ENCODE peak calls at places on chromosomes 7 and 10, in five cellular contexts. One of them, this sample, is unnamed.

GRCh38 chr7:151381083-151381332 is 28.8 kb downstream of the WDR86 start:
- DNase-seq in KBM-7: no peak
- DNase-seq in DMS79 treated with DMSO at 0.1 percent for 48 hours: no peak
- DNase-seq in activated T-helper 1 cell treated with anti-CD3 and anti-CD28 coated beads, Interleukin-2, amount 50 U/mL, for 16 hours: no peak
- DNase-seq in renal cortical epithelial cell: no peak
- DNase-seq in this sample: no peak

GRCh38 chr7:8154290-8154689 is 107.7 kb downstream of the ICA1 start:
- DNase-seq in renal cortical epithelial cell: peak
- DNase-seq in KBM-7: no peak
- DNase-seq in activated T-helper 1 cell treated with anti-CD3 and anti-CD28 coated beads, Interleukin-2, amount 50 U/mL, for 16 hours: no peak
- DNase-seq in DMS79 treated with DMSO at 0.1 percent for 48 hours: peak
- DNase-seq in this sample: no peak

GRCh38 chr10:110661292-110661691 is 17.2 kb downstream of the RBM20 start:
- DNase-seq in KBM-7: no peak
- DNase-seq in renal cortical epithelial cell: no peak
- DNase-seq in activated T-helper 1 cell treated with anti-CD3 and anti-CD28 coated beads, Interleukin-2, amount 50 U/mL, for 16 hours: no peak
- DNase-seq in DMS79 treated with DMSO at 0.1 percent for 48 hours: no peak
- DNase-seq in this sample: no peak

GRCh38 chr7:50648570-50649169 is 83.5 kb upstream of the DDC start:
- DNase-seq in activated T-helper 1 cell treated with anti-CD3 and anti-CD28 coated beads, Interleukin-2, amount 50 U/mL, for 16 hours: no peak
- DNase-seq in KBM-7: no peak
- DNase-seq in renal cortical epithelial cell: no peak
- DNase-seq in DMS79 treated with DMSO at 0.1 percent for 48 hours: no peak
- DNase-seq in this sample: no peak

GRCh38 chr7:43385856-43386255 is 197.1 kb upstream of the STK17A start:
- DNase-seq in DMS79 treated with DMSO at 0.1 percent for 48 hours: no peak
- DNase-seq in KBM-7: peak
- DNase-seq in activated T-helper 1 cell treated with anti-CD3 and anti-CD28 coated beads, Interleukin-2, amount 50 U/mL, for 16 hours: no peak
- DNase-seq in renal cortical epithelial cell: peak
- DNase-seq in this sample: no peak

GRCh38 chr10:120948889-120949382 is 97.8 kb downstream of the WDR11 start:
- DNase-seq in DMS79 treated with DMSO at 0.1 percent for 48 hours: no peak
- DNase-seq in KBM-7: peak
- DNase-seq in activated T-helper 1 cell treated with anti-CD3 and anti-CD28 coated beads, Interleukin-2, amount 50 U/mL, for 16 hours: no peak
- DNase-seq in renal cortical epithelial cell: peak
- DNase-seq in this sample: peak

GRCh38 chr7:130865408-130866236 is 131.6 kb upstream of the KLF14 start:
- DNase-seq in DMS79 treated with DMSO at 0.1 percent for 48 hours: no peak
- DNase-seq in KBM-7: peak
- DNase-seq in activated T-helper 1 cell treated with anti-CD3 and anti-CD28 coated beads, Interleukin-2, amount 50 U/mL, for 16 hours: no peak
- DNase-seq in renal cortical epithelial cell: peak
- DNase-seq in this sample: no peak

GRCh38 chr7:77353407-77353721 is 62.8 kb downstream of the GSAP start:
- DNase-seq in activated T-helper 1 cell treated with anti-CD3 and anti-CD28 coated beads, Interleukin-2, amount 50 U/mL, for 16 hours: no peak
- DNase-seq in KBM-7: no peak
- DNase-seq in renal cortical epithelial cell: no peak
- DNase-seq in DMS79 treated with DMSO at 0.1 percent for 48 hours: no peak
- DNase-seq in this sample: no peak

GRCh38 chr7:30331338-30331737 is 46.9 kb downstream of the ZNRF2 start:
- DNase-seq in renal cortical epithelial cell: no peak
- DNase-seq in KBM-7: no peak
- DNase-seq in activated T-helper 1 cell treated with anti-CD3 and anti-CD28 coated beads, Interleukin-2, amount 50 U/mL, for 16 hours: no peak
- DNase-seq in DMS79 treated with DMSO at 0.1 percent for 48 hours: no peak
- DNase-seq in this sample: no peak

GRCh38 chr10:72083234-72084093 is 4.9 kb downstream of the SPOCK2 start:
- DNase-seq in DMS79 treated with DMSO at 0.1 percent for 48 hours: no peak
- DNase-seq in renal cortical epithelial cell: no peak
- DNase-seq in KBM-7: no peak
- DNase-seq in activated T-helper 1 cell treated with anti-CD3 and anti-CD28 coated beads, Interleukin-2, amount 50 U/mL, for 16 hours: no peak
- DNase-seq in this sample: no peak

GRCh38 chr7:35004531-35005096 is 32.7 kb downstream of the DPY19L1 start:
- DNase-seq in KBM-7: no peak
- DNase-seq in DMS79 treated with DMSO at 0.1 percent for 48 hours: no peak
- DNase-seq in activated T-helper 1 cell treated with anti-CD3 and anti-CD28 coated beads, Interleukin-2, amount 50 U/mL, for 16 hours: no peak
- DNase-seq in renal cortical epithelial cell: peak
- DNase-seq in this sample: no peak

GRCh38 chr10:99395750-99396445 is 34.5 kb downstream of the GOT1 start:
- DNase-seq in KBM-7: peak
- DNase-seq in renal cortical epithelial cell: peak
- DNase-seq in activated T-helper 1 cell treated with anti-CD3 and anti-CD28 coated beads, Interleukin-2, amount 50 U/mL, for 16 hours: no peak
- DNase-seq in DMS79 treated with DMSO at 0.1 percent for 48 hours: peak
- DNase-seq in this sample: no peak

GRCh38 chr7:19405546-19405945 is 260.3 kb upstream of the FERD3L start:
- DNase-seq in activated T-helper 1 cell treated with anti-CD3 and anti-CD28 coated beads, Interleukin-2, amount 50 U/mL, for 16 hours: no peak
- DNase-seq in KBM-7: no peak
- DNase-seq in renal cortical epithelial cell: peak
- DNase-seq in DMS79 treated with DMSO at 0.1 percent for 48 hours: no peak
- DNase-seq in this sample: no peak

GRCh38 chr7:4406288-4407058 is 275.6 kb upstream of the FOXK1 start:
- DNase-seq in activated T-helper 1 cell treated with anti-CD3 and anti-CD28 coated beads, Interleukin-2, amount 50 U/mL, for 16 hours: no peak
- DNase-seq in DMS79 treated with DMSO at 0.1 percent for 48 hours: no peak
- DNase-seq in KBM-7: peak
- DNase-seq in renal cortical epithelial cell: no peak
- DNase-seq in this sample: no peak

GRCh38 chr7:46291601-46292150 is 370.6 kb upstream of the IGFBP3 start:
- DNase-seq in activated T-helper 1 cell treated with anti-CD3 and anti-CD28 coated beads, Interleukin-2, amount 50 U/mL, for 16 hours: no peak
- DNase-seq in KBM-7: no peak
- DNase-seq in renal cortical epithelial cell: peak
- DNase-seq in DMS79 treated with DMSO at 0.1 percent for 48 hours: no peak
- DNase-seq in this sample: no peak

GRCh38 chr10:15200626-15201025 is 32.1 kb upstream of the NMT2 start:
- DNase-seq in KBM-7: no peak
- DNase-seq in renal cortical epithelial cell: peak
- DNase-seq in DMS79 treated with DMSO at 0.1 percent for 48 hours: no peak
- DNase-seq in activated T-helper 1 cell treated with anti-CD3 and anti-CD28 coated beads, Interleukin-2, amount 50 U/mL, for 16 hours: no peak
- DNase-seq in this sample: no peak

GRCh38 chr7:121547341-121548092 is 151.4 kb upstream of the FAM3C start:
- DNase-seq in activated T-helper 1 cell treated with anti-CD3 and anti-CD28 coated beads, Interleukin-2, amount 50 U/mL, for 16 hours: no peak
- DNase-seq in DMS79 treated with DMSO at 0.1 percent for 48 hours: peak
- DNase-seq in KBM-7: peak
- DNase-seq in renal cortical epithelial cell: peak
- DNase-seq in this sample: peak

GRCh38 chr7:96778263-96778662 is 68.6 kb upstream of the SEM1 start:
- DNase-seq in KBM-7: no peak
- DNase-seq in renal cortical epithelial cell: no peak
- DNase-seq in DMS79 treated with DMSO at 0.1 percent for 48 hours: no peak
- DNase-seq in activated T-helper 1 cell treated with anti-CD3 and anti-CD28 coated beads, Interleukin-2, amount 50 U/mL, for 16 hours: no peak
- DNase-seq in this sample: peak

GRCh38 chr7:83611776-83612175 is 37.2 kb downstream of the SEMA3E start:
- DNase-seq in KBM-7: no peak
- DNase-seq in DMS79 treated with DMSO at 0.1 percent for 48 hours: no peak
- DNase-seq in activated T-helper 1 cell treated with anti-CD3 and anti-CD28 coated beads, Interleukin-2, amount 50 U/mL, for 16 hours: no peak
- DNase-seq in renal cortical epithelial cell: no peak
- DNase-seq in this sample: no peak

GRCh38 chr7:73397521-73397934 is 36.0 kb upstream of the FZD9 start:
- DNase-seq in renal cortical epithelial cell: no peak
- DNase-seq in KBM-7: no peak
- DNase-seq in activated T-helper 1 cell treated with anti-CD3 and anti-CD28 coated beads, Interleukin-2, amount 50 U/mL, for 16 hours: no peak
- DNase-seq in DMS79 treated with DMSO at 0.1 percent for 48 hours: no peak
- DNase-seq in this sample: no peak

GRCh38 chr7:71563276-71563675 is 431.3 kb downstream of the GALNT17 start:
- DNase-seq in DMS79 treated with DMSO at 0.1 percent for 48 hours: no peak
- DNase-seq in activated T-helper 1 cell treated with anti-CD3 and anti-CD28 coated beads, Interleukin-2, amount 50 U/mL, for 16 hours: no peak
- DNase-seq in renal cortical epithelial cell: no peak
- DNase-seq in KBM-7: no peak
- DNase-seq in this sample: no peak

GRCh38 chr10:6399241-6399701 is 180.8 kb downstream of the PRKCQ start:
- DNase-seq in KBM-7: peak
- DNase-seq in renal cortical epithelial cell: peak
- DNase-seq in activated T-helper 1 cell treated with anti-CD3 and anti-CD28 coated beads, Interleukin-2, amount 50 U/mL, for 16 hours: no peak
- DNase-seq in DMS79 treated with DMSO at 0.1 percent for 48 hours: no peak
- DNase-seq in this sample: no peak

GRCh38 chr10:69413221-69413865 is 3.4 kb downstream of the TACR2 start:
- DNase-seq in activated T-helper 1 cell treated with anti-CD3 and anti-CD28 coated beads, Interleukin-2, amount 50 U/mL, for 16 hours: no peak
- DNase-seq in DMS79 treated with DMSO at 0.1 percent for 48 hours: no peak
- DNase-seq in renal cortical epithelial cell: peak
- DNase-seq in KBM-7: peak
- DNase-seq in this sample: peak

GRCh38 chr10:131021246-131021895 is 290.1 kb downstream of the TCERG1L start:
- DNase-seq in KBM-7: no peak
- DNase-seq in renal cortical epithelial cell: no peak
- DNase-seq in DMS79 treated with DMSO at 0.1 percent for 48 hours: no peak
- DNase-seq in activated T-helper 1 cell treated with anti-CD3 and anti-CD28 coated beads, Interleukin-2, amount 50 U/mL, for 16 hours: no peak
- DNase-seq in this sample: no peak

GRCh38 chr10:102642553-102643345 is 1.5 kb upstream of the TRIM8 start:
- DNase-seq in DMS79 treated with DMSO at 0.1 percent for 48 hours: peak
- DNase-seq in KBM-7: peak
- DNase-seq in activated T-helper 1 cell treated with anti-CD3 and anti-CD28 coated beads, Interleukin-2, amount 50 U/mL, for 16 hours: peak
- DNase-seq in renal cortical epithelial cell: no peak
- DNase-seq in this sample: no peak

GRCh38 chr7:151382079-151382885 is 27.6 kb downstream of the WDR86 start:
- DNase-seq in DMS79 treated with DMSO at 0.1 percent for 48 hours: peak
- DNase-seq in renal cortical epithelial cell: no peak
- DNase-seq in KBM-7: no peak
- DNase-seq in activated T-helper 1 cell treated with anti-CD3 and anti-CD28 coated beads, Interleukin-2, amount 50 U/mL, for 16 hours: no peak
- DNase-seq in this sample: no peak

GRCh38 chr10:1516492-1517224 is 220.7 kb downstream of the ADARB2 start:
- DNase-seq in activated T-helper 1 cell treated with anti-CD3 and anti-CD28 coated beads, Interleukin-2, amount 50 U/mL, for 16 hours: no peak
- DNase-seq in DMS79 treated with DMSO at 0.1 percent for 48 hours: no peak
- DNase-seq in KBM-7: no peak
- DNase-seq in renal cortical epithelial cell: no peak
- DNase-seq in this sample: no peak

GRCh38 chr7:30148951-30149459 is 14.2 kb downstream of the MTURN start:
- DNase-seq in KBM-7: peak
- DNase-seq in DMS79 treated with DMSO at 0.1 percent for 48 hours: no peak
- DNase-seq in activated T-helper 1 cell treated with anti-CD3 and anti-CD28 coated beads, Interleukin-2, amount 50 U/mL, for 16 hours: no peak
- DNase-seq in renal cortical epithelial cell: no peak
- DNase-seq in this sample: no peak

GRCh38 chr10:100625821-100626220 is 90.1 kb downstream of the HIF1AN start:
- DNase-seq in activated T-helper 1 cell treated with anti-CD3 and anti-CD28 coated beads, Interleukin-2, amount 50 U/mL, for 16 hours: no peak
- DNase-seq in DMS79 treated with DMSO at 0.1 percent for 48 hours: no peak
- DNase-seq in KBM-7: no peak
- DNase-seq in renal cortical epithelial cell: no peak
- DNase-seq in this sample: no peak

GRCh38 chr7:86966920-86967319 is 92.5 kb downstream of the ELAPOR2 start:
- DNase-seq in KBM-7: no peak
- DNase-seq in renal cortical epithelial cell: no peak
- DNase-seq in DMS79 treated with DMSO at 0.1 percent for 48 hours: no peak
- DNase-seq in activated T-helper 1 cell treated with anti-CD3 and anti-CD28 coated beads, Interleukin-2, amount 50 U/mL, for 16 hours: no peak
- DNase-seq in this sample: no peak